ENCODE peak calls at places on chromosomes 5 and 9, in eight cellular contexts. B, V, I, H, Z, D, K and T are unnamed samples.

GRCh38 chr5:34490501-34491250 is 165.5 kb upstream of the RAI14 start:
- DNase-seq in I (no peak), H (no peak), K (no peak), V (no peak), B (no peak), D (no peak), Z (no peak), T (no peak)

GRCh38 chr9:93205045-93205768 is 21.3 kb downstream of the WNK2 start:
- DNase-seq in Z (no peak), H (no peak), K (no peak), I (peak; percentile 57), D (peak; percentile 43), V (no peak), B (no peak), T (no peak)

GRCh38 chr5:121982500-121983261 is 20.9 kb downstream of the SRFBP1 start:
- DNase-seq in H (peak; percentile 7), K (no peak), V (no peak), Z (no peak), I (no peak), B (no peak), D (no peak), T (no peak)

GRCh38 chr9:128146591-128147120 is 2.6 kb upstream of the LCN2 start:
- DNase-seq in D (no peak), H (no peak), B (no peak), K (no peak), V (no peak), Z (no peak), I (peak; percentile 27), T (no peak)

GRCh38 chr5:179803651-179804598 is 2.7 kb downstream of the MGAT4B start:
- DNase-seq in K (no peak), H (peak; percentile 75), D (no peak), I (peak; percentile 54), V (no peak), B (no peak), Z (no peak), T (no peak)

GRCh38 chr5:32076699-32077695 is 97.1 kb downstream of the GOLPH3 start:
- DNase-seq in Z (no peak), K (peak; percentile 8), I (no peak), D (peak; percentile 38), B (peak; percentile 35), V (peak; percentile 19), H (peak; percentile 67), T (peak; percentile 63)

GRCh38 chr9:116686135-116686534 is 970 bp upstream of the TRIM32 start:
- DNase-seq in K (no peak), D (no peak), I (no peak), V (no peak), H (peak; percentile 43), Z (no peak), B (no peak), T (no peak)

GRCh38 chr5:112951124-112951702 is 25.4 kb upstream of the DCP2 start:
- DNase-seq in H (no peak), I (no peak), Z (no peak), K (no peak), D (no peak), V (no peak), B (no peak), T (no peak)

GRCh38 chr9:18542837-18543405 is 69.0 kb downstream of the ADAMTSL1 start:
- DNase-seq in I (no peak), K (no peak), B (no peak), H (no peak), D (no peak), V (no peak), Z (no peak), T (no peak)

GRCh38 chr5:72624641-72625236 is 117.5 kb upstream of the ZNF366 start:
- DNase-seq in H (no peak), K (no peak), B (no peak), V (no peak), I (no peak), Z (no peak), D (no peak), T (no peak)

GRCh38 chr5:171640396-171640981 is 145.1 kb upstream of the SMIM23 start:
- DNase-seq in B (no peak), I (no peak), K (no peak), Z (no peak), V (no peak), H (no peak), D (no peak), T (no peak)

GRCh38 chr5:1757511-1757910 is 42.1 kb downstream of the MRPL36 start:
- DNase-seq in K (no peak), I (no peak), D (peak; percentile 24), H (no peak), V (no peak), B (no peak), Z (no peak), T (no peak)

GRCh38 chr5:55551298-55551846 is 16.6 kb upstream of the PLPP1 start:
- DNase-seq in H (no peak), I (no peak), Z (no peak), D (no peak), B (no peak), K (no peak), V (no peak), T (no peak)

GRCh38 chr5:52603742-52604141 is 184.0 kb upstream of the ITGA1 start:
- DNase-seq in H (peak; percentile 60), D (no peak), Z (no peak), K (no peak), V (no peak), B (no peak), I (no peak), T (no peak)

GRCh38 chr5:154723740-154724505 is 31.3 kb upstream of the LARP1 start:
- DNase-seq in B (no peak), I (no peak), H (no peak), Z (no peak), V (no peak), D (no peak), K (no peak), T (no peak)

GRCh38 chr9:135590486-135591079 is 29.0 kb downstream of the PAEP start:
- DNase-seq in H (no peak), K (no peak), Z (no peak), B (no peak), I (peak; percentile 42), D (peak; percentile 14), V (no peak), T (no peak)

GRCh38 chr9:116546711-116547581 is 140.2 kb upstream of the TRIM32 start:
- DNase-seq in K (no peak), B (no peak), V (no peak), D (no peak), Z (no peak), I (no peak), H (peak; percentile 44), T (peak; percentile 21)

GRCh38 chr5:159059722-159060121 is 40.0 kb downstream of the EBF1 start:
- DNase-seq in D (no peak), Z (no peak), H (no peak), K (no peak), V (peak; percentile 18), B (no peak), I (no peak), T (no peak)

GRCh38 chr9:15249042-15249818 is 57.8 kb downstream of the TTC39B start:
- DNase-seq in K (no peak), H (no peak), B (no peak), V (no peak), I (no peak), Z (no peak), D (no peak), T (no peak)

GRCh38 chr5:113212244-113212920 is 222.4 kb downstream of the TSSK1B start:
- DNase-seq in D (no peak), B (no peak), Z (no peak), K (no peak), I (no peak), H (peak; percentile 75), V (no peak), T (peak; percentile 67)

GRCh38 chr9:136327313-136327971 is at the start of gene GPSM1:
- DNase-seq in B (peak; percentile 40), D (no peak), Z (peak; percentile 36), I (no peak), K (peak; percentile 35), H (peak; percentile 56), V (no peak), T (peak; percentile 42)

GRCh38 chr9:137234055-137234697 is 3.5 kb downstream of the SLC34A3 start:
- DNase-seq in K (no peak), Z (no peak), D (no peak), I (no peak), B (no peak), V (no peak), H (no peak), T (no peak)

GRCh38 chr5:97192580-97193421 is 9.8 kb upstream of the RIOK2 start:
- DNase-seq in D (no peak), V (no peak), K (no peak), Z (no peak), I (no peak), H (no peak), B (no peak), T (no peak)

GRCh38 chr9:112074250-112075008 is 100.7 kb downstream of the SUSD1 start:
- DNase-seq in H (peak; percentile 97), B (peak; percentile 72), D (peak; percentile 72), V (peak; percentile 39), K (peak; percentile 64), Z (peak; percentile 20), I (no peak), T (peak; percentile 98)

GRCh38 chr5:170606939-170607338 is 103.1 kb downstream of the KCNIP1 start:
- DNase-seq in H (no peak), I (no peak), V (no peak), K (no peak), D (no peak), B (no peak), Z (no peak), T (peak; percentile 11)

GRCh38 chr5:17255471-17256016 is 38.1 kb downstream of the BASP1 start:
- DNase-seq in H (no peak), B (no peak), V (peak; percentile 33), I (no peak), Z (no peak), D (no peak), K (no peak), T (no peak)

GRCh38 chr9:131635285-131635684 is 90.0 kb downstream of the PRRT1B start:
- DNase-seq in I (peak; percentile 84), B (peak; percentile 61), Z (peak; percentile 38), V (no peak), K (peak; percentile 63), H (peak; percentile 95), D (peak; percentile 81), T (peak; percentile 80)

GRCh38 chr5:149127394-149127955 is 13.8 kb upstream of the ABLIM3 start:
- DNase-seq in D (no peak), V (no peak), Z (no peak), K (no peak), H (no peak), I (no peak), B (no peak), T (no peak)

GRCh38 chr5:56534102-56534501 is 281.2 kb upstream of the MAP3K1 start:
- DNase-seq in K (no peak), H (peak; percentile 86), D (peak; percentile 51), Z (no peak), V (no peak), I (no peak), B (no peak), T (peak; percentile 43)

GRCh38 chr5:141507387-141508091 is 18.7 kb downstream of the PCDHGC5 start:
- DNase-seq in I (no peak), V (peak; percentile 60), D (no peak), Z (no peak), H (no peak), B (no peak), K (no peak), T (no peak)

GRCh38 chr5:192970-193831 is 1.9 kb downstream of the LRRC14B start:
- DNase-seq in I (peak; percentile 39), V (no peak), D (no peak), Z (no peak), H (no peak), K (no peak), B (no peak), T (no peak)

GRCh38 chr5:126594077-126594476 is 942 bp downstream of the ALDH7A1 start:
- DNase-seq in D (no peak), K (no peak), V (no peak), I (no peak), H (peak; percentile 56), B (no peak), Z (no peak), T (no peak)

GRCh38 chr9:36968574-36969215 is 65.4 kb downstream of the PAX5 start:
- DNase-seq in I (no peak), V (no peak), Z (no peak), H (no peak), B (no peak), D (no peak), K (no peak), T (no peak)

GRCh38 chr9:68804911-68805889 is 100.2 kb downstream of the PIP5K1B start:
- DNase-seq in K (no peak), B (no peak), Z (no peak), H (no peak), V (no peak), I (no peak), D (no peak), T (no peak)